ENCODE peak calls at places on chromosomes 13 and 19, in nine cellular contexts. D is upper lobe of left lung, M is bronchial epithelial cell, E is HFF-Myc, Q is tibial nerve, R is right lobe of liver, J is hepatocyte, V is AG09309, Y is Peyer's patch. X is an unnamed sample.

GRCh38 chr13:95500136-95500718 is 52.3 kb upstream of the CLDN10 start:
- DNase-seq in D (no peak), R (no peak), Y (no peak), Q (no peak), E (no peak), V (no peak), M (peak), J (no peak), X (no peak)

GRCh38 chr13:75679459-75679858 is 43.3 kb downstream of the LMO7 start:
- DNase-seq in Y (no peak), J (no peak), M (no peak), R (no peak), Q (no peak), E (no peak), D (no peak), V (no peak), X (no peak)

GRCh38 chr13:114229486-114229885 is 5.2 kb upstream of the CDC16 start:
- DNase-seq in E (no peak), M (no peak), J (no peak), D (no peak), V (peak), R (no peak), Q (no peak), Y (no peak), X (no peak)

GRCh38 chr19:43354305-43354627 is 780 bp downstream of the CD177 start:
- DNase-seq in V (no peak), E (no peak), J (peak), R (no peak), D (peak), Y (no peak), Q (no peak), M (no peak), X (no peak)

GRCh38 chr13:72521965-72522661 is 205.3 kb downstream of the MZT1 start:
- DNase-seq in M (no peak), R (no peak), Q (no peak), E (no peak), D (peak), Y (no peak), J (peak), V (no peak), X (no peak)

GRCh38 chr13:49029570-49029969 is 53.9 kb downstream of the FNDC3A start:
- DNase-seq in D (no peak), Y (no peak), V (no peak), E (no peak), J (no peak), Q (no peak), R (no peak), M (no peak), X (no peak)

GRCh38 chr13:113864303-113864890 is 521 bp upstream of the GAS6 start:
- DNase-seq in Y (no peak), J (no peak), R (no peak), Q (no peak), D (no peak), E (no peak), M (peak), V (no peak), X (no peak)

GRCh38 chr19:53772943-53773342 is 51.2 kb downstream of the NLRP12 start:
- DNase-seq in M (peak), V (peak), Y (peak), R (no peak), D (no peak), E (peak), J (peak), Q (peak), X (peak)

GRCh38 chr13:36212789-36213188 is 1.6 kb downstream of the SOHLH2 start:
- DNase-seq in M (no peak), D (no peak), Y (no peak), E (no peak), V (no peak), J (no peak), Q (no peak), R (no peak), X (peak)

GRCh38 chr13:36211567-36211966 is 2.8 kb downstream of the SOHLH2 start:
- DNase-seq in Q (no peak), M (no peak), Y (no peak), D (no peak), R (no peak), J (no peak), V (no peak), E (no peak), X (peak)

DNA sequence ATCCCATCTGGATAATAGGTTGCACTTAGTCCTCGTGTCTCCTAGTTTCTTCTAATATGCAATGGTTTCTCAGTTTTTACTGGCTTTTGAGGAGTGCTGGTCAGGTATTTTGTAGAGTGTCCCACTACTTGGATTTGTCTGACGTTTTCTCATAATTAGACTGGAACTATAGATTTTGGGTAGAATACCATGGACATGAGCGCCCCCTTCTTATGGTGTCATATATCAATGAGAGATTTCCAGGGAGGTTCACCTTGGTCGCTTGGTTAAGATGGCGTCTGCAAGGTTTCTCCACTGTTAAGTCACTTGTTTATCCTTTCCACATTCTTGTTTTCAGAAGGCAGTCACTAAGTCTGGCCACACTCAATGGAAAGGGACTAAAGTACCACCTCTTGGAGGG is 6.7 kb downstream of the SOHLH2 start:
- DNase-seq in E (no peak), M (no peak), Q (no peak), R (no peak), Y (no peak), V (no peak), J (no peak), D (no peak), X (no peak)
- TF ChIP-seq CTCF in E (no peak), M (no peak), Q (no peak), R (no peak), Y (no peak), V (no peak), J (no peak), D (no peak), X (peak)

GRCh38 chr19:35847911-35848310 is 4.4 kb downstream of the NPHS1 start:
- DNase-seq in M (no peak), D (no peak), V (no peak), J (no peak), Y (no peak), Q (no peak), R (no peak), E (no peak), X (no peak)

GRCh38 chr19:35843676-35844481 is 8.4 kb downstream of the NPHS1 start:
- DNase-seq in J (peak), V (no peak), E (no peak), R (no peak), M (peak), D (peak), Q (no peak), Y (no peak), X (peak)

GRCh38 chr19:35845215-35846037 is 6.9 kb downstream of the NPHS1 start:
- DNase-seq in M (peak), Q (no peak), D (peak), Y (no peak), J (peak), R (no peak), V (no peak), E (no peak), X (no peak)

GRCh38 chr19:35844482-35845214 is 7.7 kb downstream of the NPHS1 start:
- DNase-seq in D (no peak), J (no peak), E (no peak), R (no peak), Q (no peak), M (no peak), Y (no peak), V (no peak), X (no peak)

GRCh38 chr19:35846038-35846668 is 6.2 kb downstream of the NPHS1 start:
- DNase-seq in E (no peak), Y (no peak), D (no peak), Q (no peak), J (peak), M (peak), V (no peak), R (no peak), X (no peak)
- H3K4me3 ChIP-seq in E (no peak), Y (peak), D (peak), Q (no peak), J (no peak), M (no peak), V (no peak), R (no peak), X (no peak)

GRCh38 chr19:3782903-3783302 is 3.3 kb downstream of the MATK start:
- DNase-seq in E (no peak), Q (no peak), M (no peak), V (no peak), D (no peak), R (no peak), J (no peak), Y (no peak), X (no peak)

GRCh38 chr19:3785464-3785937 is 680 bp downstream of the MATK start:
- DNase-seq in Y (no peak), E (no peak), Q (no peak), M (no peak), J (no peak), D (no peak), R (no peak), V (no peak), X (no peak)

GRCh38 chr19:3782330-3782729 is 3.9 kb downstream of the MATK start:
- DNase-seq in E (no peak), J (no peak), R (no peak), V (no peak), Y (no peak), D (no peak), M (no peak), Q (no peak), X (no peak)

GRCh38 chr19:3784607-3785463 is 1.3 kb downstream of the MATK start:
- DNase-seq in D (no peak), V (no peak), Y (no peak), Q (no peak), R (no peak), E (no peak), M (no peak), J (no peak), X (no peak)

GRCh38 chr19:3783660-3784584 is 2.3 kb downstream of the MATK start:
- DNase-seq in R (no peak), J (no peak), E (no peak), D (peak), M (no peak), V (no peak), Q (no peak), Y (no peak), X (no peak)
- TF ChIP-seq CTCF in R (peak), J (peak), E (peak), D (peak), M (no peak), V (peak), Q (no peak), Y (peak), X (peak)

DNA sequence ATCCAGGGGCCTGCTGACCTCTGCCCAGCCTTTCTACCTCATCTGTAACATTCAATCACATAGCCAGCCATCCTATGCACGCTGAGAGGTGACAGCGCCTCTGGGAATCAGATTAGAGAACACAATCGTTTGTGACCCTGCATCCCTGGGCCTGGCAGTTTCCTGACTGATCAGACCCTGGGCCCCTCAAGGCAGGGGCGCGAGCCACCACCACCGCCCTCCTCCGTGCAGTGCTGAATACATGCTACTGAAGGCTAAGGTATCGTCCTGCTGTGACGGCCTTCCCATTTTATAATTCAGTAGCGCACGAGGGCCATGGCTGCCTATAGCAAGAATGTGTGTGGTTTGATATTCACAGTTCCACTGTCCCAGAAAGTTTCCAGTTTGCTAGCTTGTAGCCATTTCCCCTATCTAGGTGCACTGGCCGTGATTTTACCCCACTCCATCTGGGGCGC is 1.2 kb downstream of the TMTC4 start:
- DNase-seq in M (no peak), R (no peak), J (peak), D (peak), Y (no peak), V (no peak), E (no peak), Q (no peak), X (no peak)
- H3K4me3 ChIP-seq in M (peak), R (peak), J (peak), D (peak), Y (peak), V (peak), E (peak), Q (peak), X (peak)

DNA sequence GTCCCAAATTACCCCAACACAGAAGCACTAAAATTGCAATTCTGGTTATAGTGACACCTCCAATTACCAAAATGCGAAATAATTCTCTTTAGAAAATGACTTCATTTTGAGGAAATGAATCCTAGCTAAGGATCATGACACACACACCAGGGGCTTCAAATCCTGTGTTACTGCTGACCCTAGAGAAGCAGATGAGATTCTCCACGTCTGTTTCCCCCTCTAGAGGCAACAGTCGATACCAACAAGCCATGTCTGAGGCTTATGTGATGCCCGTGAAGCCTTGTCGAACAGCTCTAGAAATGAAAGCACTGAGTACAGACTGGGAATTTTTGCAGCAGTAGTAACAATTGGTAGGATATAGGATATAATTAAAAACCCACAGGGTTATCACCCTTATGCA is 153.6 kb upstream of the TMTC4 start:
- DNase-seq in E (no peak), V (no peak), R (no peak), D (no peak), J (no peak), Q (no peak), M (no peak), Y (no peak), X (peak)
- TF ChIP-seq CTCF in E (no peak), V (no peak), R (no peak), D (no peak), J (peak), Q (no peak), M (no peak), Y (no peak), X (peak)

GRCh38 chr19:48492925-48493717 is 18.5 kb downstream of the LMTK3 start:
- DNase-seq in D (peak), R (peak), M (peak), V (peak), Q (peak), J (peak), Y (peak), E (peak), X (peak)
- H3K4me3 ChIP-seq in D (peak), R (no peak), M (peak), V (peak), Q (peak), J (peak), Y (peak), E (peak), X (peak)

GRCh38 chr19:40313229-40313983 is 28.3 kb upstream of the AKT2 start:
- DNase-seq in D (no peak), Q (no peak), M (no peak), Y (no peak), V (no peak), R (no peak), J (no peak), E (no peak), X (no peak)
- TF ChIP-seq CTCF in D (no peak), Q (no peak), M (no peak), Y (no peak), V (no peak), R (no peak), J (no peak), E (no peak), X (no peak)

GRCh38 chr19:3406571-3407111 is 40.3 kb downstream of the NFIC start:
- DNase-seq in D (no peak), Y (no peak), M (no peak), Q (no peak), V (no peak), J (no peak), R (no peak), E (no peak), X (no peak)

GRCh38 chr19:3405261-3405653 is 38.9 kb downstream of the NFIC start:
- DNase-seq in Q (no peak), V (no peak), M (no peak), E (no peak), Y (no peak), J (no peak), R (no peak), D (no peak), X (no peak)

GRCh38 chr19:3408996-3409345 is 42.6 kb downstream of the NFIC start:
- DNase-seq in E (no peak), Q (no peak), D (no peak), V (no peak), Y (no peak), R (no peak), M (no peak), J (no peak), X (no peak)

GRCh38 chr19:3409346-3410064 is 43.1 kb downstream of the NFIC start:
- DNase-seq in D (no peak), R (peak), E (no peak), Q (peak), Y (no peak), M (no peak), V (no peak), J (peak), X (no peak)

GRCh38 chr19:3407556-3408516 is 41.5 kb downstream of the NFIC start:
- DNase-seq in Q (no peak), J (no peak), D (no peak), M (no peak), E (no peak), Y (no peak), R (no peak), V (no peak), X (no peak)
- H3K4me3 ChIP-seq in Q (peak), J (no peak), D (no peak), M (no peak), E (no peak), Y (no peak), R (peak), V (no peak), X (no peak)